ENCODE peak calls at places on chromosome 6, in five cellular contexts. One of them, this sample, is unnamed. For H3K27me3, the result is how much of the 10 kb centered on the place peaks cover.

GRCh38 chr6:73180718-73181619 is 44.3 kb downstream of the KHDC1L start:
- DNase-seq in GM06990: peak
- DNase-seq in heart right ventricle: no peak
- DNase-seq in left ventricle myocardium inferior: no peak
- DNase-seq in uterus: no peak
- DNase-seq in this sample: peak

GRCh38 chr6:75609639-75610590 is 8.2 kb downstream of the SENP6 start:
- DNase-seq in GM06990: no peak
- DNase-seq in heart right ventricle: no peak
- DNase-seq in left ventricle myocardium inferior: no peak
- DNase-seq in uterus: no peak
- DNase-seq in this sample: peak

GRCh38 chr6:110325197-110325596 is 33.0 kb downstream of the METTL24 start:
- DNase-seq in GM06990: no peak
- DNase-seq in heart right ventricle: no peak
- DNase-seq in left ventricle myocardium inferior: no peak
- DNase-seq in uterus: peak
- DNase-seq in this sample: no peak

GRCh38 chr6:107230448-107230847 is 115.1 kb upstream of the BEND3 start:
- DNase-seq in GM06990: no peak
- DNase-seq in heart right ventricle: no peak
- DNase-seq in left ventricle myocardium inferior: no peak
- DNase-seq in uterus: no peak
- DNase-seq in this sample: no peak

GRCh38 chr6:29597184-29597583 is 12.3 kb downstream of the OR2H2 start:
- DNase-seq in GM06990: no peak
- DNase-seq in heart right ventricle: no peak
- DNase-seq in left ventricle myocardium inferior: no peak
- DNase-seq in uterus: no peak
- DNase-seq in this sample: no peak

GRCh38 chr6:49001856-49002255 is 461.2 kb downstream of the MMUT start:
- DNase-seq in GM06990: no peak
- DNase-seq in heart right ventricle: no peak
- DNase-seq in left ventricle myocardium inferior: no peak
- DNase-seq in uterus: no peak
- DNase-seq in this sample: peak

GRCh38 chr6:34566830-34567546 is 10.9 kb upstream of the SPDEF start:
- DNase-seq in GM06990: no peak
- DNase-seq in heart right ventricle: no peak
- DNase-seq in left ventricle myocardium inferior: no peak
- DNase-seq in uterus: no peak
- DNase-seq in this sample: no peak

GRCh38 chr6:161439093-161439492 is 165.2 kb upstream of the AGPAT4 start:
- DNase-seq in GM06990: no peak
- DNase-seq in heart right ventricle: peak
- DNase-seq in left ventricle myocardium inferior: peak
- DNase-seq in uterus: peak
- DNase-seq in this sample: peak

GRCh38 chr6:88983532-88983931 is 20.1 kb upstream of the RNGTT start:
- DNase-seq in GM06990: no peak
- DNase-seq in heart right ventricle: no peak
- DNase-seq in left ventricle myocardium inferior: no peak
- DNase-seq in uterus: no peak
- DNase-seq in this sample: peak

GRCh38 chr6:16319813-16320532 is 81.6 kb downstream of the GMPR start:
- DNase-seq in GM06990: peak
- DNase-seq in heart right ventricle: peak
- DNase-seq in left ventricle myocardium inferior: peak
- DNase-seq in uterus: peak
- DNase-seq in this sample: peak

GRCh38 chr6:104682722-104683643 is 176.7 kb downstream of the HACE1 start:
- DNase-seq in GM06990: peak
- DNase-seq in heart right ventricle: peak
- DNase-seq in left ventricle myocardium inferior: peak
- DNase-seq in uterus: no peak
- DNase-seq in this sample: peak

GRCh38 chr6:154705471-154706113 is 27.6 kb upstream of the SCAF8 start:
- DNase-seq in GM06990: no peak
- DNase-seq in heart right ventricle: no peak
- DNase-seq in left ventricle myocardium inferior: no peak
- DNase-seq in uterus: no peak
- DNase-seq in this sample: no peak

GRCh38 chr6:52735071-52735470 is 28.2 kb downstream of the GSTA2 start:
- DNase-seq in GM06990: no peak
- DNase-seq in heart right ventricle: no peak
- DNase-seq in left ventricle myocardium inferior: no peak
- DNase-seq in uterus: no peak
- DNase-seq in this sample: no peak

GRCh38 chr6:141033101-141033500 is 1099.6 kb upstream of the GJE1 start:
- DNase-seq in GM06990: no peak
- DNase-seq in heart right ventricle: no peak
- DNase-seq in left ventricle myocardium inferior: no peak
- DNase-seq in uterus: no peak
- DNase-seq in this sample: no peak

GRCh38 chr6:170372380-170373325 is 66.1 kb downstream of the FAM120B start:
- DNase-seq in GM06990: no peak
- DNase-seq in heart right ventricle: no peak
- DNase-seq in left ventricle myocardium inferior: no peak
- DNase-seq in uterus: no peak
- DNase-seq in this sample: no peak

GRCh38 chr6:166317261-166318212 is 9.3 kb upstream of the PRR18 start:
- DNase-seq in GM06990: no peak
- DNase-seq in heart right ventricle: no peak
- DNase-seq in left ventricle myocardium inferior: no peak
- DNase-seq in uterus: no peak
- DNase-seq in this sample: no peak

GRCh38 chr6:166998256-166999144 is 697 bp upstream of the CEP43 start:
- DNase-seq in GM06990: no peak
- DNase-seq in heart right ventricle: peak
- DNase-seq in left ventricle myocardium inferior: peak
- DNase-seq in uterus: peak
- DNase-seq in this sample: peak

GRCh38 chr6:33279971-33280511 is 3.1 kb downstream of the B3GALT4 start:
- DNase-seq in GM06990: no peak
- DNase-seq in heart right ventricle: no peak
- DNase-seq in left ventricle myocardium inferior: no peak
- DNase-seq in uterus: no peak
- DNase-seq in this sample: peak

GRCh38 chr6:117444600-117444999 is 18.9 kb upstream of the ROS1 start:
- DNase-seq in GM06990: no peak
- DNase-seq in heart right ventricle: no peak
- DNase-seq in left ventricle myocardium inferior: no peak
- DNase-seq in uterus: no peak
- DNase-seq in this sample: no peak

GRCh38 chr6:157990321-157991066 is 8.8 kb downstream of the SYNJ2 start:
- DNase-seq in GM06990: no peak
- DNase-seq in heart right ventricle: no peak
- DNase-seq in left ventricle myocardium inferior: no peak
- DNase-seq in uterus: no peak
- DNase-seq in this sample: peak

GRCh38 chr6:105608711-105609374 is 206.0 kb upstream of the PREP start:
- DNase-seq in GM06990: no peak
- DNase-seq in heart right ventricle: no peak
- DNase-seq in left ventricle myocardium inferior: no peak
- DNase-seq in uterus: no peak
- DNase-seq in this sample: peak

GRCh38 chr6:3340891-3341290 is 82.1 kb downstream of the PSMG4 start:
- DNase-seq in GM06990: no peak
- DNase-seq in heart right ventricle: no peak
- DNase-seq in left ventricle myocardium inferior: no peak
- DNase-seq in uterus: no peak
- DNase-seq in this sample: no peak

GRCh38 chr6:119562168-119562567 is 212.6 kb upstream of the MAN1A1 start:
- DNase-seq in GM06990: no peak
- DNase-seq in heart right ventricle: no peak
- DNase-seq in left ventricle myocardium inferior: no peak
- DNase-seq in uterus: no peak
- DNase-seq in this sample: no peak

GRCh38 chr6:26025047-26025893 is 62.0 kb upstream of the HFE start:
- DNase-seq in GM06990: no peak
- DNase-seq in heart right ventricle: peak
- DNase-seq in left ventricle myocardium inferior: no peak
- DNase-seq in uterus: no peak
- DNase-seq in this sample: no peak

GRCh38 chr6:135114355-135115145 is 59.9 kb upstream of the HBS1L start:
- DNase-seq in GM06990: peak
- DNase-seq in heart right ventricle: no peak
- DNase-seq in left ventricle myocardium inferior: no peak
- DNase-seq in uterus: no peak
- DNase-seq in this sample: no peak

GRCh38 chr6:53983301-53983700 is 127.9 kb upstream of the MLIP start:
- DNase-seq in GM06990: no peak
- DNase-seq in heart right ventricle: no peak
- DNase-seq in left ventricle myocardium inferior: no peak
- DNase-seq in uterus: no peak
- DNase-seq in this sample: no peak

GRCh38 chr6:85756982-85757381 is 114.3 kb upstream of the SYNCRIP start:
- DNase-seq in GM06990: no peak
- DNase-seq in heart right ventricle: no peak
- DNase-seq in left ventricle myocardium inferior: no peak
- DNase-seq in uterus: no peak
- DNase-seq in this sample: no peak

GRCh38 chr6:130760006-130760405 is 67.2 kb upstream of the SMLR1 start:
- DNase-seq in GM06990: no peak
- DNase-seq in heart right ventricle: no peak
- DNase-seq in left ventricle myocardium inferior: no peak
- DNase-seq in uterus: no peak
- DNase-seq in this sample: no peak

GRCh38 chr6:158879180-158879579 is 60.0 kb upstream of the EZR start:
- DNase-seq in GM06990: peak
- DNase-seq in heart right ventricle: no peak
- DNase-seq in left ventricle myocardium inferior: no peak
- DNase-seq in uterus: no peak
- DNase-seq in this sample: no peak

GRCh38 chr6:14381225-14381887 is 263.8 kb downstream of the CD83 start:
- DNase-seq in GM06990: no peak
- DNase-seq in heart right ventricle: no peak
- DNase-seq in left ventricle myocardium inferior: no peak
- DNase-seq in uterus: no peak
- DNase-seq in this sample: no peak

DNA sequence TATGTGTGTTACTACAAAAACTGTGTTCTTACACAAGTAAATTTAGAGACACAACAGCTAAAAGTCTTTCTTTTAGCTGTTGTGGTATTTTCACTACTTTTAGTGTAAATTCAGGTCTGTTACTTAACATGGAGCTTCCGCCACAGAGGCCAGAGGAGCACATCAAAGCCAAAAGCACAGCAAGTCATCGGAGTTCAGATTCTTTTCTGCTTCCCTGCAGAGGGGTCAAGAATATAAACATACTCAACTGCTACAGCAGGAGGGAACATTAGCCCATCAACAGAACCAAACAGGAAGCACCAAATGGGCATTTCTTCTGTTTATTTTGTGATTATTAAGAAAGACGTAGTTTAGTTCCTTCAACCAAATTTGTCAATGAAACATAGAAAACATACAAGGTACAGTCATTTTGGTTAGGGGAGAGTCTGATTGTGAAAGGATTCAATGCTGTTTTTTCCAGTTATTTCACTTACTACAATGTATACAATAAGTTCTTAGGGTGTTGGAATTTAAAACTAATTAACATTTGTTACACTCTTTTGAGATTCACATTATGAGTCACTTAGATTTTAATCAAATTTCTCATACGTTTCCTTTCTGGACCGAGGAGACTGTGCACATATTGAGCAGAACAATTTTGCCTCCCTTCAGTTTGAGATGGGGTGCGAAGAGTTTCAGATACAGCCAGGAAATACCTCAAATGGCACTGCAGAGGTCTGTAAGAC is 42.8 kb upstream of the DSE start:
- DNase-seq in GM06990: no peak
- DNase-seq in heart right ventricle: no peak
- DNase-seq in left ventricle myocardium inferior: no peak
- DNase-seq in uterus: no peak
- DNase-seq in this sample: no peak
- H3K4me3 ChIP-seq in GM06990: no peak
- H3K4me3 ChIP-seq in heart right ventricle: no peak
- H3K4me3 ChIP-seq in left ventricle myocardium inferior: no peak
- H3K4me3 ChIP-seq in uterus: no peak
- H3K4me3 ChIP-seq in this sample: no peak

GRCh38 chr6:41353333-41353732 is 17.9 kb downstream of the NCR2 start:
- DNase-seq in GM06990: no peak
- DNase-seq in heart right ventricle: no peak
- DNase-seq in left ventricle myocardium inferior: no peak
- DNase-seq in uterus: no peak
- DNase-seq in this sample: no peak
- H3K27me3 ChIP-seq in GM06990: under half
- H3K27me3 ChIP-seq in heart right ventricle: under half
- H3K27me3 ChIP-seq in left ventricle myocardium inferior: half or more
- H3K27me3 ChIP-seq in uterus: under half
- H3K27me3 ChIP-seq in this sample: under half

DNA sequence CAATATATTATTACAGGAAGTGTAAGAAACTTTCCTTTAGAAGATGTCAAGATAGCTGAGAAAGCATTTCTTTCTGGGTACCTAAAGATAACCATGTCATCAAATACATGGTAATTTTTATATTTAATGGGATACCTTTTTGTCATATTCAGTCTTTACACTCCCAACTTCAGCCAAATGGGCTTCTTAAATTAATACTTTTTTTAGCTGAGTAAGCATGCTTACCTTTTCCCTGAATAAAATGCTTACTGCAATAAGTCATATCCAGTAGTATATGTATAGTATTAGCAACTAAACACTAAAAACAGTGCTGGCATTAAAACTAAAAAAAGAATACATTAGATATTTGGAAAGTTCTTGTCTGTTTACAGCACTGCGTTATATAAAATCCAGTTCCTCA is 17.4 kb upstream of the PBOV1 start:
- DNase-seq in GM06990: no peak
- DNase-seq in heart right ventricle: no peak
- DNase-seq in left ventricle myocardium inferior: no peak
- DNase-seq in uterus: no peak
- DNase-seq in this sample: no peak
- H3K4me3 ChIP-seq in GM06990: no peak
- H3K4me3 ChIP-seq in heart right ventricle: no peak
- H3K4me3 ChIP-seq in left ventricle myocardium inferior: no peak
- H3K4me3 ChIP-seq in uterus: no peak
- H3K4me3 ChIP-seq in this sample: no peak

DNA sequence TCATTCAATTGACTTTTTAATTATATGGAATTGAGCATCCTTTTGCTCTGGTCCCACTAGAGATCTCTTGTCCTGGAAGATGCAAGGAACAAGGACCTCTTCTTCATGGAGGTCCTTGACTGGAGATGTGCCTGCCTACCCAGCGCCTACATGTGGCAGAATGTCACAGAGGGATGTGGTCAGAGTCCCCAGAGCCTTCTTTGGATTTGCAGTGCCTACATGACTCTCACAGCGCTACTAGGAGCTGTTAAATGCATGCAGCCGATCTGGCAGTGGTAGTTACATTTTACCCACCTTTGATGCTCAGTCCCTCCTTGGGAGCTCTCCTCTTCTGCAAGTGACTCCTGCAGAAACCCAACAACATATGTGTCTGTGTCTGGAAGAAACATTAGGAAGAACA is 51.9 kb upstream of the ADTRP start:
- DNase-seq in GM06990: no peak
- DNase-seq in heart right ventricle: no peak
- DNase-seq in left ventricle myocardium inferior: no peak
- DNase-seq in uterus: no peak
- DNase-seq in this sample: no peak
- H3K27me3 ChIP-seq in GM06990: under half
- H3K27me3 ChIP-seq in heart right ventricle: under half
- H3K27me3 ChIP-seq in left ventricle myocardium inferior: under half
- H3K27me3 ChIP-seq in uterus: under half
- H3K27me3 ChIP-seq in this sample: under half